ENCODE peak calls at places on chromosomes 12 and 14, in six cellular contexts. R is fibroblast of lung, E is endothelial cell of umbilical vein, I is GM23338, W is GM12878, G is IMR-90. P is an unnamed sample.

GRCh38 chr12:75908961-75909699 is 122.4 kb downstream of the PHLDA1 start:
- DNase-seq in R (peak; percentile 87), E (peak; percentile 93), I (no peak), W (no peak), G (peak; percentile 82), P (no peak)

GRCh38 chr14:30362369-30363218 is 196.4 kb upstream of the G2E3 start:
- DNase-seq in R (no peak), E (no peak), I (no peak), W (no peak), G (no peak), P (no peak)

GRCh38 chr12:55652352-55652751 is 15.7 kb downstream of the OR10P1 start:
- DNase-seq in R (no peak), E (no peak), I (no peak), W (no peak), G (no peak), P (no peak)

GRCh38 chr14:103916636-103917262 is 11.5 kb upstream of the TDRD9 start:
- DNase-seq in R (no peak), E (no peak), I (no peak), W (no peak), G (no peak), P (no peak)

GRCh38 chr14:101582294-101582693 is 21.0 kb downstream of the DIO3 start:
- DNase-seq in R (no peak), E (no peak), I (no peak), W (no peak), G (no peak), P (no peak)

GRCh38 chr12:14949631-14950030 is 11.3 kb upstream of the ERP27 start:
- DNase-seq in R (no peak), E (no peak), I (no peak), W (no peak), G (no peak), P (no peak)

GRCh38 chr12:71191509-71192196 is 33.9 kb upstream of the TSPAN8 start:
- DNase-seq in R (no peak), E (no peak), I (peak; percentile 19), W (no peak), G (no peak), P (no peak)

GRCh38 chr12:56628671-56629458 is 1.3 kb downstream of the BAZ2A start:
- DNase-seq in R (peak; percentile 77), E (peak; percentile 80), I (peak; percentile 66), W (no peak), G (peak; percentile 74), P (peak; percentile 51)

GRCh38 chr14:104299993-104300761 is 161.8 kb downstream of the KIF26A start:
- DNase-seq in R (no peak), E (peak; percentile 51), I (no peak), W (no peak), G (no peak), P (no peak)

GRCh38 chr12:32501835-32502333 is 102.5 kb downstream of the FGD4 start:
- DNase-seq in R (peak; percentile 91), E (peak; percentile 59), I (peak; percentile 96), W (no peak), G (peak; percentile 81), P (no peak)

GRCh38 chr12:54439521-54440255 is 20.6 kb upstream of the ITGA5 start:
- DNase-seq in R (peak; percentile 84), E (peak; percentile 77), I (peak; percentile 76), W (no peak), G (peak; percentile 86), P (no peak)

GRCh38 chr14:39434401-39434800 is 2.2 kb upstream of the FBXO33 start:
- DNase-seq in R (no peak), E (no peak), I (no peak), W (no peak), G (peak; percentile 8), P (no peak)

GRCh38 chr14:57408634-57409033 is 18.2 kb downstream of the NAA30 start:
- DNase-seq in R (no peak), E (no peak), I (no peak), W (no peak), G (no peak), P (no peak)

GRCh38 chr12:24133385-24133784 is 183.9 kb upstream of the SOX5 start:
- DNase-seq in R (no peak), E (no peak), I (peak; percentile 75), W (peak; percentile 40), G (no peak), P (no peak)

GRCh38 chr14:65237023-65237814 is 134.9 kb upstream of the MAX start:
- DNase-seq in R (peak; percentile 20), E (no peak), I (no peak), W (no peak), G (peak; percentile 49), P (no peak)

GRCh38 chr12:48189331-48190125 is 6.1 kb downstream of the CCDC184 start:
- DNase-seq in R (peak; percentile 75), E (peak; percentile 82), I (peak; percentile 76), W (peak; percentile 34), G (peak; percentile 67), P (peak; percentile 47)

GRCh38 chr12:62910549-62911169 is 24.3 kb downstream of the PPM1H start:
- DNase-seq in R (no peak), E (peak; percentile 5), I (no peak), W (no peak), G (no peak), P (no peak)

GRCh38 chr12:52215587-52216031 is 17.4 kb upstream of the KRT7 start:
- DNase-seq in R (peak; percentile 39), E (peak; percentile 89), I (no peak), W (no peak), G (peak; percentile 79), P (peak; percentile 99)

GRCh38 chr12:119354187-119354586 is 19.7 kb downstream of the CCDC60 start:
- DNase-seq in R (no peak), E (no peak), I (no peak), W (no peak), G (no peak), P (no peak)

GRCh38 chr12:69154585-69155363 is 84.6 kb upstream of the CPSF6 start:
- DNase-seq in R (peak; percentile 70), E (peak; percentile 49), I (peak; percentile 91), W (peak; percentile 30), G (peak; percentile 50), P (peak; percentile 45)

GRCh38 chr12:53218551-53219114 is 11.6 kb upstream of the ITGB7 start:
- DNase-seq in R (peak; percentile 25), E (no peak), I (peak; percentile 21), W (no peak), G (no peak), P (no peak)

GRCh38 chr12:49689236-49689635 is 18.0 kb downstream of the FMNL3 start:
- DNase-seq in R (no peak), E (no peak), I (no peak), W (no peak), G (no peak), P (no peak)
- H3K27ac ChIP-seq in R (no peak overlapping the region), E (no peak overlapping the region), I (no peak overlapping the region), W (peak overlapping the region; percentile 80), G (no peak overlapping the region), P (no peak overlapping the region)

GRCh38 chr12:101923049-101923718 is 45.8 kb downstream of the DRAM1 start:
- DNase-seq in R (no peak), E (no peak), I (no peak), W (no peak), G (no peak), P (no peak)

GRCh38 chr12:101924647-101925046 is 47.3 kb downstream of the DRAM1 start:
- DNase-seq in R (no peak), E (no peak), I (peak; percentile 22), W (no peak), G (peak; percentile 46), P (no peak)

GRCh38 chr12:101925352-101925751 is 48.0 kb downstream of the DRAM1 start:
- DNase-seq in R (peak; percentile 94), E (no peak), I (no peak), W (no peak), G (peak; percentile 99), P (peak; percentile 48)

GRCh38 chr12:101919447-101919846 is 42.1 kb downstream of the DRAM1 start:
- DNase-seq in R (no peak), E (no peak), I (no peak), W (no peak), G (peak; percentile 51), P (no peak)

GRCh38 chr12:101920906-101921305 is 43.5 kb downstream of the DRAM1 start:
- DNase-seq in R (no peak), E (no peak), I (no peak), W (no peak), G (peak; percentile 56), P (no peak)
- H3K4me2 ChIP-seq in R (no peak overlapping the region), E (no peak overlapping the region), I (no peak overlapping the region), W (no peak overlapping the region), G (peak overlapping the region; percentile 6), P (no peak overlapping the region)

GRCh38 chr14:56205906-56206305 is 87.7 kb downstream of the PELI2 start:
- DNase-seq in R (no peak), E (peak; percentile 14), I (no peak), W (no peak), G (no peak), P (no peak)
- H3K27ac ChIP-seq in R (no peak overlapping the region), E (no peak overlapping the region), I (no peak overlapping the region), W (no peak overlapping the region), G (no peak overlapping the region), P (no peak overlapping the region)

GRCh38 chr14:63051301-63051700 is 6.0 kb upstream of the KCNH5 start:
- DNase-seq in R (no peak), E (no peak), I (no peak), W (no peak), G (no peak), P (no peak)
- H3K4me2 ChIP-seq in R (no peak overlapping the region), E (no peak overlapping the region), I (no peak overlapping the region), W (no peak overlapping the region), G (no peak overlapping the region), P (no peak overlapping the region)

DNA sequence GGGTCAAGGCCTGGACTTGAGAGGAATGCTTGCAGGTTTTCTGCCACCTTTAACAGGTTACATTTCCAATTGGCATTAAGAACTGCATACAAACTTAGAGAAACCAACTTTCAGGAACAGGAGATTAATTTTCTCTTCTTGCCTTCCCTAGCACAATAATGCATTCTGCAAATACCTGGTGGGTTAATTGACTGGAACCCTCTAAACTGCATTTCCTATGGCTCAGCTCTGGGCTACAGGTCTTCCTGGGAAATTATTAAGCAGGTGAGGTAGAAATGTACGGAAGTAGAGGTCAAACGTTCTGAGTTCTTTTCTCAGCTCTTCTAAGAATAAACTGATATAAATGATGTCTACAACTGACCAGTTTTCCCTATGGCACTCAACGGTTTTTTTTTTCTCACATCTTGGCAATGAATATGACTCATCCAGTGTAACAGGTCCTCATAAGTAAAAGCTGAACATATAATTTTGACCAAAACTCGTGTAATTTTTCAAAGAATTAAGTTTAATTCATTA is 144.9 kb upstream of the PELI2 start:
- DNase-seq in R (no peak), E (no peak), I (no peak), W (no peak), G (no peak), P (no peak)
- H3K27ac ChIP-seq in R (no peak overlapping the region), E (no peak overlapping the region), I (no peak overlapping the region), W (no peak overlapping the region), G (no peak overlapping the region), P (no peak overlapping the region)

DNA sequence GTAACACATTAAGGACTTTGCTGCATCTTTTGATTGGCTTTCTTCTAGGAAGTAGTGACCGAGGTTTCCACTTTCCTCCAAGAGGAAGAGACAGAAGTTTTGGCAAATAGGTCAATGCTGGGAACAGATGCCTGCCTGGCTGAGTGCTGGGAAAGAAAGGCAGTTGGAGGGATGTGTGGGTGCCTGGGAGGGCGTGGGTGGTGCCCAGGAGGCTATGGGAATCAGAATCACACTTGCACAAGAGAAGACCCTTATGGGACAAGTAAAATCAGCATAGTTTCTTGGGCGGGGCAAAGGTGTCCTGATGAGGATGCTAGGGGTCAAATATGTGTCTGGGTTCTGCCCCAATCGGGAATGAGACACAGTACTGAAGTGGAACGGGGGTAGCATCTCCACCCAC is 906 bp upstream of the ACADS start:
- DNase-seq in R (no peak), E (no peak), I (no peak), W (no peak), G (no peak), P (no peak)
- H3K4me2 ChIP-seq in R (peak overlapping the region; percentile 61), E (peak overlapping the region; percentile 90), I (peak overlapping the region; percentile 83), W (peak overlapping the region; percentile 53), G (no peak overlapping the region), P (peak overlapping the region; percentile 80)